ENCODE peak calls at places on chromosomes 3 and 15, in six cellular contexts. D, L, Z, X, W and R are unnamed samples.

GRCh38 chr3:150447631-150448465 is 39.8 kb downstream of the TSC22D2 start:
- DNase-seq in D (peak), L (no peak), Z (no peak), X (no peak), W (no peak), R (no peak)

GRCh38 chr3:139364549-139364948 is 20.7 kb downstream of the MRPS22 start:
- DNase-seq in D (no peak), L (no peak), Z (no peak), X (no peak), W (no peak), R (no peak)

GRCh38 chr3:177929310-177929709 is 606.9 kb upstream of the KCNMB2 start:
- DNase-seq in D (peak), L (no peak), Z (no peak), X (no peak), W (no peak), R (no peak)

GRCh38 chr15:45349671-45350070 is 28.7 kb downstream of the GATM start:
- DNase-seq in D (no peak), L (no peak), Z (no peak), X (no peak), W (no peak), R (no peak)

GRCh38 chr3:141257971-141258370 is 26.3 kb downstream of the PXYLP1 start:
- DNase-seq in D (no peak), L (no peak), Z (no peak), X (no peak), W (no peak), R (no peak)

GRCh38 chr15:60893886-60894285 is 335.2 kb downstream of the RORA start:
- DNase-seq in D (no peak), L (no peak), Z (no peak), X (no peak), W (no peak), R (no peak)

GRCh38 chr15:63551400-63551799 is 45.8 kb upstream of the FBXL22 start:
- DNase-seq in D (peak), L (no peak), Z (no peak), X (no peak), W (no peak), R (no peak)

GRCh38 chr15:73988075-73988969 is 3.8 kb downstream of the STOML1 start:
- DNase-seq in D (no peak), L (no peak), Z (peak), X (no peak), W (no peak), R (peak)

GRCh38 chr3:112027839-112028238 is 6.7 kb upstream of the TMPRSS7 start:
- DNase-seq in D (no peak), L (no peak), Z (no peak), X (no peak), W (no peak), R (no peak)

GRCh38 chr3:115512565-115513410 is 110.5 kb upstream of the GAP43 start:
- DNase-seq in D (peak), L (peak), Z (no peak), X (peak), W (no peak), R (no peak)

GRCh38 chr3:100270218-100270588 is 9.4 kb downstream of the TBC1D23 start:
- DNase-seq in D (no peak), L (no peak), Z (no peak), X (no peak), W (no peak), R (no peak)

GRCh38 chr15:79023546-79023890 is 67.1 kb downstream of the RASGRF1 start:
- DNase-seq in D (no peak), L (no peak), Z (no peak), X (no peak), W (no peak), R (no peak)

GRCh38 chr3:137325170-137325569 is 367.4 kb downstream of the IL20RB start:
- DNase-seq in D (no peak), L (no peak), Z (no peak), X (no peak), W (no peak), R (no peak)

GRCh38 chr3:50574280-50574831 is 5.0 kb downstream of the HEMK1 start:
- DNase-seq in D (no peak), L (peak), Z (no peak), X (no peak), W (no peak), R (no peak)

GRCh38 chr3:100149713-100150112 is 35.4 kb upstream of the FILIP1L start:
- DNase-seq in D (no peak), L (no peak), Z (no peak), X (no peak), W (no peak), R (no peak)

GRCh38 chr3:177330771-177331170 is 133.5 kb upstream of the TBL1XR1 start:
- DNase-seq in D (peak), L (no peak), Z (no peak), X (no peak), W (no peak), R (no peak)

GRCh38 chr15:52804526-52805081 is 14.5 kb upstream of the ONECUT1 start:
- DNase-seq in D (no peak), L (no peak), Z (no peak), X (no peak), W (no peak), R (no peak)
- H3K4me3 ChIP-seq in D (peak), L (peak), Z (no peak), X (peak), W (peak), R (peak)

GRCh38 chr3:101852983-101853382 is 3.7 kb downstream of the NFKBIZ start:
- DNase-seq in D (no peak), L (no peak), Z (no peak), X (no peak), W (no peak), R (no peak)
- H3K4me3 ChIP-seq in D (no peak), L (no peak), Z (peak), X (no peak), W (no peak), R (peak)

GRCh38 chr3:185822221-185822956 is 2.5 kb downstream of the IGF2BP2 start:
- DNase-seq in D (peak), L (no peak), Z (no peak), X (no peak), W (no peak), R (peak)

GRCh38 chr3:185822957-185823279 is 1.9 kb downstream of the IGF2BP2 start:
- DNase-seq in D (no peak), L (no peak), Z (no peak), X (no peak), W (no peak), R (no peak)

GRCh38 chr3:185818267-185818875 is 6.5 kb downstream of the IGF2BP2 start:
- DNase-seq in D (peak), L (no peak), Z (no peak), X (no peak), W (no peak), R (no peak)

GRCh38 chr3:185823280-185824044 is 1.4 kb downstream of the IGF2BP2 start:
- DNase-seq in D (peak), L (peak), Z (peak), X (no peak), W (no peak), R (no peak)

DNA sequence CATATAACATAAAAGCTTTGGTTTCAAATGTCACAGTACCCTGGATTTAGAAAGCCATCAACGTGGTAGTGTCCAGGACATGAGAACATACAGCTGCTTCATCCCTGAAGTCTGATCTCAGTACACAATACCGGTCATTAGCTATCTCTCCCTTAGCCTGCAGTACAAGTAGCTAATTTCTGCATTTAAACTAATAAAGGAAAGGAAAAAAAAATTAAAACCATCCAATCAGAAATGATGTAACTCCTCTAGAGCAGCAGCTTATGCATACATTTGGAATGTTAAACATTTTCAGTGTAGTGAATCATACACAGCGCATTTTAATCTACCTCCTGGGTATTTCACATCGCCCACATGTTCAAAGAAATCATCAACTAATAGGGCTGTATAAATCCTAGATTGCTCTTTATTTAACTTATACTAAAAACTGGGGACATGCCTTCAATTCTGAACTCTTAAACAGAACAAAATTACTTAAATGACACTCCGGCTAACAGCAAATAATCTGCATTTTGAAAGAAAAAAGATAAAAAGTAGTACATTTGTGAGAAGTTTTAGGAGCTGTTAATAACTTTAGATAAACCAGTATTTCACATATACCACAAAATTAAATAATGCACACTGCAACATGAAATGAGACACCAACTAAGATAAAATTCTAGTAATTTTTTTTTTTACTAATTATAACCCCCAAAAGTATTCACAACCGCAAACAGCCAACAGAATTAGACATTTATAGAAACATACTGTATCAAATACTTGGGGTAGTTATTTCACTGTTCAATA is 3.7 kb downstream of the IGF2BP2 start:
- DNase-seq in D (peak), L (no peak), Z (no peak), X (no peak), W (no peak), R (peak)
- H3K4me3 ChIP-seq in D (peak), L (no peak), Z (no peak), X (no peak), W (no peak), R (peak)

DNA sequence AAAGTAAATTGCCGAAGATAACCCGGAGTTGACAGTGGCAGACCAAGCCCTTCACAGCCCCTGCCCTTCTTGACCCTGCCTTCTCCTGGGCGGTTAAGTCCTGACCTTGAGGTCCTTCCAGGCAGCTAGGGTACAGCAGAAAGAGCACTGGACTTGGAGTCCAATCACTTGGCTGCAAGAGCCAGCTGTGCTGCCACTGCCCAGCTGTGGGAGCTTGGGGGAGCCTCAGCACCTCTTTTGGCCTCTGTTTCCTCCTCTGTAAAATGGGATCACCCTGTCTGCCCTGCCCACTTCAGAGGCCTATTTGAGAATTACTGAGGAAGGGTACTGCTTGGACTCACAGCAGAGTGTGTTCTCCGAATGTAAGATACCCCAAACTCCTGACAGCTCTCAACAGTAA is 66.2 kb upstream of the SMAD6 start:
- DNase-seq in D (no peak), L (no peak), Z (no peak), X (no peak), W (no peak), R (no peak)
- H3K4me3 ChIP-seq in D (no peak), L (no peak), Z (no peak), X (no peak), W (no peak), R (no peak)

DNA sequence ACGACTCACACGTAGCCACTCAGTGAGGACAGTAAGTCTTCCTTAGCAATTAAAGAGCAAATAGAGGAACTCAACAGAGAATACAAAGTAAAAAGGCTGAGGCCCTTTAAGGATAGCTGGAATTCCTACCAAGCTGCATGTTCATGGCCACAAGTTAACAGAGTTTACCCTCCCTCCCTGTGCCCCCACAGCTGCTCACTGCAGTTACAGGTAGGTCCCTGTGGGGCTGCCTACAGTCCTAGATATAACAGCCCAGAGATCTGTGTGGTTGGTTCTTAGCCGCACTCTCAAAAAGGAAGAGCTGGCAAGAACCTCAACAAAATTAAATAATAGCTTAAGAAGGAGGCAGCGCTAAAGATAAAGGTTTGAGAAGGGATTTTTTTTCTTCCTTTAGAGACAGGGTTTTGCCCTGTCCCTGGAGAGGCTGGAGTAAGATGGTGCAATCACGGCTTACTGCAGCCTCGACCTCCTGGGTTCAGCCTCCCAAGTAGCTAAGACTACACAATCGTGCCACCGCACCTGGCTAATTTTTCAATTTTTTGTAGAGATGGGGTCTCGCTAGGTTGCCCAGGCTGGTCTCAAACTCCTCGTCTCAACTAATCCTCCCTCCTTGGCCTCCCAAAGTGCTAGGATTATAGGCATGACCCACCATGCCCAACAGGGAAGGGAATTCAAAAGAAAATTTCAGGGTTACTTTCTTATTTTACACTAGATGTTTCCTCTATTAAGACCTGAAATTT is 19.3 kb downstream of the SFMBT1 start:
- DNase-seq in D (no peak), L (no peak), Z (no peak), X (no peak), W (no peak), R (no peak)
- H3K4me3 ChIP-seq in D (no peak), L (no peak), Z (no peak), X (no peak), W (no peak), R (no peak)

GRCh38 chr3:27675287-27675686 is 46.8 kb downstream of the EOMES start:
- DNase-seq in D (peak), L (no peak), Z (no peak), X (no peak), W (no peak), R (no peak)
- H3K4me3 ChIP-seq in D (no peak), L (no peak), Z (no peak), X (no peak), W (no peak), R (no peak)

GRCh38 chr3:66150977-66151376 is 69.8 kb upstream of the SLC25A26 start:
- DNase-seq in D (no peak), L (no peak), Z (no peak), X (no peak), W (no peak), R (no peak)

GRCh38 chr3:66149269-66149668 is 71.5 kb upstream of the SLC25A26 start:
- DNase-seq in D (no peak), L (no peak), Z (no peak), X (no peak), W (no peak), R (no peak)

GRCh38 chr3:66153961-66154923 is 66.6 kb upstream of the SLC25A26 start:
- DNase-seq in D (peak), L (peak), Z (no peak), X (peak), W (no peak), R (no peak)

GRCh38 chr3:66152336-66152735 is 68.5 kb upstream of the SLC25A26 start:
- DNase-seq in D (no peak), L (no peak), Z (no peak), X (no peak), W (no peak), R (no peak)

GRCh38 chr3:66153471-66153870 is 67.3 kb upstream of the SLC25A26 start:
- DNase-seq in D (peak), L (no peak), Z (no peak), X (peak), W (no peak), R (no peak)
- H3K4me3 ChIP-seq in D (peak), L (peak), Z (no peak), X (peak), W (no peak), R (peak)

GRCh38 chr15:22827125-22827524 is 11.3 kb upstream of the NIPA2 start:
- DNase-seq in D (no peak), L (no peak), Z (no peak), X (no peak), W (no peak), R (no peak)

DNA sequence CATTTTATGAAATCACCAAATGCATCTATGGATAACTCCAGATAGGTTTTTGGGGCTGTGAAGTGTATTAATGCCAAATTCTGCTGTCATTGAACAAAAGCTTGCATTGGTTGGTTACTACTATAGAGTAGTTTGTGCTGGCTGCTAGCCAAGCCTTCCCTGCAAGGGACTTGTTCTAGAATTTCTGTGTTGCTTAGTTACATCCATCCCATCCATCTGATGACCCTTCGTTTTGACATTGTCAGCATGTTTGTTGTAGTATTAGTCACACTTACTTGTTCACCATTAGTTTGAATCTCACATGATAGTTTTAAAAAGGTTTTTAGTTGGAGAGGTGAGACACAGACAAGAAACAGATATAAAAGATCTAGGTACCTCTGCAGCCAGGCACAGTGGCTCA is 7.0 kb upstream of the NIPA2 start:
- DNase-seq in D (no peak), L (no peak), Z (no peak), X (no peak), W (no peak), R (no peak)
- H3K4me3 ChIP-seq in D (no peak), L (no peak), Z (no peak), X (no peak), W (no peak), R (no peak)

DNA sequence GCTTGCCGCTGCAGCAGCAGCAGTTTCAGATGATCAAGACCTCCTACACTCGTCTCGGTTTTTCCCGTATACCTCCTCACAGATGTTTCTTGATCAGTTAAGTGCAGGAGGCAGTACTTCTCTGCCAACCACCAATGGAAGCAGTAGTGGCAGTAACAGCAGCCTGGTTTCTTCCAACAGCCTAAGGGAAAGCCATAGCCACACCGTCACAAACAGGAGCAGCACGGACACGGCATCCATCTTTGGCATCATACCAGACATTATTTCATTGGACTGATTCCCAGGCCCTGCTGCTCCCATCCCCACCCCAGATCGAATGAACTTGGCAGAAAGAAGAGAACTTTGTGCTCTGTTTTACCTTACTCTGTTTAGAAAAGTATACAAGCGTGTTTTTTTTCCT is 17.6 kb downstream of the CALML4 start:
- DNase-seq in D (peak), L (peak), Z (peak), X (no peak), W (no peak), R (no peak)
- H3K4me3 ChIP-seq in D (peak), L (no peak), Z (no peak), X (peak), W (no peak), R (no peak)

DNA sequence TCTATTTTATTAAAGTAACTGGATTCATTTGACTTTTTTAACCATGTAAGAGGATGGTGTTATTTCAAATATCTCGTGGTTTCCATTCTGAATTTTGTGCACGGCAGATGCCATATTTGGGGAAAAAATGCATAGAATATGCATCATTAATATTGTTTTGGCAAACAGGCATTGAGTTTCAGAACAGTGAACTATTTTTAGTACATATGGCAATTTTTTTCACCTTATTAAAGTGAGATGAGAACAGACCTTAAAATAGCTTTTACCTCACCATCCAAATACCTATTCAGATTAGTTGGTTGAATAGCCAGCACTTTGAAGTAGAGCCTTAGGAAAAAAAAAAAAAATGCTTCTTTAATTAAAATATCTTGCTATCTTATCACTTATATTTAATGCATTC is 117.3 kb upstream of the FLNB start:
- DNase-seq in D (peak), L (no peak), Z (no peak), X (no peak), W (no peak), R (no peak)
- H3K4me3 ChIP-seq in D (no peak), L (peak), Z (peak), X (no peak), W (no peak), R (no peak)